ENCODE peak calls at places on chromosomes 3 and 15, in five cellular contexts. N is mesendoderm, S is nephron progenitor cell, D is posterior cingulate gyrus, M is erythroblast. C is an unnamed sample.

GRCh38 chr3:150723946-150724345 is 20.2 kb upstream of the ERICH6 start:
- DNase-seq in N (no peak), S (no peak), D (no peak), M (no peak), C (no peak)

GRCh38 chr15:44207643-44208042 is 12.6 kb upstream of the FRMD5 start:
- DNase-seq in N (no peak), S (no peak), D (no peak), M (no peak), C (no peak)

GRCh38 chr3:14134291-14134690 is 9.4 kb downstream of the TMEM43 start:
- DNase-seq in N (no peak), S (no peak), D (no peak), M (no peak), C (no peak)

GRCh38 chr3:160999268-160999667 is 105.9 kb downstream of the B3GALNT1 start:
- DNase-seq in N (no peak), S (no peak), D (no peak), M (no peak), C (peak; percentile 9)

GRCh38 chr3:191768421-191768820 is 307.5 kb downstream of the PYDC2 start:
- DNase-seq in N (peak; percentile 34), S (no peak), D (no peak), M (no peak), C (peak; percentile 49)

GRCh38 chr15:99755692-99756409 is 22.6 kb upstream of the LYSMD4 start:
- DNase-seq in N (peak; percentile 71), S (peak; percentile 49), D (peak; percentile 57), M (peak; percentile 84), C (peak; percentile 83)

GRCh38 chr3:181210275-181210674 is 220.7 kb upstream of the DNAJC19 start:
- DNase-seq in N (peak; percentile 16), S (no peak), D (no peak), M (peak; percentile 37), C (peak; percentile 56)

GRCh38 chr15:35545316-35545824 is 595 bp downstream of the DPH6 start:
- DNase-seq in N (no peak), S (peak; percentile 46), D (peak; percentile 21), M (peak; percentile 86), C (peak; percentile 50)

GRCh38 chr3:171851685-171852084 is 8.5 kb downstream of the TMEM212 start:
- DNase-seq in N (no peak), S (no peak), D (no peak), M (no peak), C (no peak)

GRCh38 chr3:118089563-118089962 is 945.1 kb downstream of the IGSF11 start:
- DNase-seq in N (no peak), S (no peak), D (no peak), M (no peak), C (no peak)

GRCh38 chr3:88031543-88032148 is 27.2 kb downstream of the CGGBP1 start:
- DNase-seq in N (no peak), S (no peak), D (no peak), M (peak; percentile 64), C (peak; percentile 2)

GRCh38 chr15:81548350-81549116 is 174.5 kb upstream of the TMC3 start:
- DNase-seq in N (no peak), S (no peak), D (no peak), M (peak; percentile 3), C (no peak)

GRCh38 chr3:124266517-124266916 is 274.6 kb upstream of the ROPN1 start:
- DNase-seq in N (peak; percentile 59), S (no peak), D (no peak), M (no peak), C (no peak)

GRCh38 chr3:195705081-195705991 is 15.4 kb upstream of the MUC20 start:
- DNase-seq in N (no peak), S (no peak), D (no peak), M (no peak), C (no peak)

GRCh38 chr15:25947336-25948080 is 84.4 kb upstream of the ATP10A start:
- DNase-seq in N (peak; percentile 82), S (peak; percentile 18), D (no peak), M (no peak), C (peak; percentile 59)

GRCh38 chr3:66463734-66464511 is 36.9 kb downstream of the LRIG1 start:
- DNase-seq in N (no peak), S (no peak), D (no peak), M (no peak), C (no peak)

GRCh38 chr3:16182183-16182582 is 7.7 kb downstream of the GALNT15 start:
- DNase-seq in N (no peak), S (no peak), D (no peak), M (no peak), C (no peak)

GRCh38 chr15:66760968-66761722 is 59.1 kb downstream of the SMAD6 start:
- DNase-seq in N (no peak), S (no peak), D (no peak), M (no peak), C (no peak)

GRCh38 chr15:58732620-58733363 is 16.7 kb downstream of the ADAM10 start:
- DNase-seq in N (no peak), S (no peak), D (no peak), M (peak; percentile 30), C (no peak)